ENCODE peak calls at places on chromosomes 1 and 21, in five cellular contexts. J is tibial nerve, U is SK-N-SH, Y is ovary, F is transverse colon. L is an unnamed sample. For H3K27me3, the result is how much of the 10 kb centered on the place peaks cover.

GRCh38 chr1:247812637-247813036 is 11.3 kb downstream of the OR14A16 start:
- DNase-seq in J (no peak), U (no peak), Y (no peak), F (no peak), L (no peak)

GRCh38 chr21:42535602-42536171 is 22.0 kb downstream of the SLC37A1 start:
- DNase-seq in J (no peak), U (no peak), Y (no peak), F (peak), L (no peak)

GRCh38 chr1:166283600-166283999 is 116.8 kb upstream of the FAM78B start:
- DNase-seq in J (no peak), U (no peak), Y (no peak), F (no peak), L (no peak)

GRCh38 chr1:57623039-57623790 is 199.4 kb upstream of the DAB1 start:
- DNase-seq in J (no peak), U (no peak), Y (peak), F (no peak), L (peak)

GRCh38 chr21:35658242-35658641 is 402.1 kb downstream of the SETD4 start:
- DNase-seq in J (no peak), U (no peak), Y (no peak), F (no peak), L (no peak)

GRCh38 chr1:69648486-69648885 is 80.8 kb downstream of the LRRC7 start:
- DNase-seq in J (no peak), U (no peak), Y (no peak), F (no peak), L (no peak)

GRCh38 chr1:90537606-90538362 is 179.3 kb downstream of the BARHL2 start:
- DNase-seq in J (no peak), U (no peak), Y (no peak), F (no peak), L (no peak)

GRCh38 chr1:109184657-109185056 is 29.1 kb upstream of the SARS1 start:
- DNase-seq in J (no peak), U (no peak), Y (no peak), F (no peak), L (peak)

GRCh38 chr1:38527373-38527966 is 332.1 kb downstream of the RRAGC start:
- DNase-seq in J (no peak), U (no peak), Y (no peak), F (peak), L (no peak)

GRCh38 chr1:100538935-100539835 is 1.2 kb downstream of the GPR88 start:
- DNase-seq in J (no peak), U (peak), Y (peak), F (no peak), L (peak)

GRCh38 chr1:211148371-211148770 is 14.4 kb upstream of the KCNH1 start:
- DNase-seq in J (no peak), U (no peak), Y (no peak), F (no peak), L (no peak)

GRCh38 chr1:222283147-222283768 is 264.6 kb downstream of the HHIPL2 start:
- DNase-seq in J (no peak), U (no peak), Y (peak), F (no peak), L (no peak)

GRCh38 chr1:209883341-209883971 is 54.6 kb upstream of the SYT14 start:
- DNase-seq in J (no peak), U (no peak), Y (no peak), F (no peak), L (no peak)

GRCh38 chr1:221316491-221317056 is 425.3 kb downstream of the DUSP10 start:
- DNase-seq in J (no peak), U (no peak), Y (no peak), F (no peak), L (no peak)

GRCh38 chr1:162145280-162145965 is 75.9 kb downstream of the NOS1AP start:
- DNase-seq in J (no peak), U (no peak), Y (no peak), F (no peak), L (no peak)

GRCh38 chr1:186670965-186671486 is 9.2 kb downstream of the PTGS2 start:
- DNase-seq in J (no peak), U (no peak), Y (no peak), F (no peak), L (no peak)

GRCh38 chr1:83555871-83556270 is 443.1 kb downstream of the TTLL7 start:
- DNase-seq in J (no peak), U (no peak), Y (no peak), F (no peak), L (no peak)

GRCh38 chr1:76862447-76862846 is 4.8 kb upstream of the ST6GALNAC5 start:
- DNase-seq in J (no peak), U (no peak), Y (no peak), F (no peak), L (no peak)

GRCh38 chr1:70420320-70420719 is 9.3 kb downstream of the CTH start:
- DNase-seq in J (no peak), U (no peak), Y (no peak), F (no peak), L (no peak)

GRCh38 chr21:46619846-46620245 is 15.0 kb upstream of the S100B start:
- DNase-seq in J (no peak), U (no peak), Y (no peak), F (no peak), L (no peak)

GRCh38 chr21:36516271-36516670 is 36.3 kb upstream of the CLDN14 start:
- DNase-seq in J (no peak), U (no peak), Y (no peak), F (no peak), L (no peak)

GRCh38 chr1:35533596-35533995 is 23.6 kb downstream of the KIAA0319L start:
- DNase-seq in J (no peak), U (no peak), Y (no peak), F (no peak), L (no peak)

GRCh38 chr1:221827307-221827642 is 85.4 kb upstream of the DUSP10 start:
- DNase-seq in J (no peak), U (no peak), Y (no peak), F (no peak), L (no peak)

GRCh38 chr1:16484931-16485330 is 29.2 kb downstream of the RNU1-1 start:
- DNase-seq in J (no peak), U (no peak), Y (no peak), F (no peak), L (no peak)

GRCh38 chr1:175188936-175189335 is 3.6 kb downstream of the KIAA0040 start:
- DNase-seq in J (no peak), U (no peak), Y (no peak), F (peak), L (no peak)

GRCh38 chr1:58620926-58621325 is 43.9 kb upstream of the TACSTD2 start:
- DNase-seq in J (no peak), U (no peak), Y (no peak), F (no peak), L (no peak)

GRCh38 chr1:88009916-88010315 is 674.2 kb upstream of the PKN2 start:
- DNase-seq in J (no peak), U (no peak), Y (no peak), F (no peak), L (no peak)

GRCh38 chr1:226097866-226098625 is 35.5 kb downstream of the H3-3A start:
- DNase-seq in J (no peak), U (no peak), Y (no peak), F (no peak), L (no peak)

GRCh38 chr1:3573499-3573898 is 37.8 kb downstream of the MEGF6 start:
- DNase-seq in J (no peak), U (peak), Y (no peak), F (no peak), L (no peak)

GRCh38 chr21:25710550-25710949 is 24.2 kb downstream of the ATP5PF start:
- DNase-seq in J (no peak), U (no peak), Y (no peak), F (no peak), L (no peak)

GRCh38 chr1:67528141-67528540 is 97.9 kb upstream of the SERBP1 start:
- DNase-seq in J (no peak), U (no peak), Y (no peak), F (no peak), L (no peak)

GRCh38 chr1:48047116-48047515 is 49.9 kb upstream of the TRABD2B start:
- DNase-seq in J (no peak), U (no peak), Y (no peak), F (no peak), L (no peak)

GRCh38 chr1:203325004-203325417 is 19.7 kb downstream of the BTG2 start:
- DNase-seq in J (no peak), U (no peak), Y (no peak), F (peak), L (peak)

GRCh38 chr1:243487649-243488227 is 231.9 kb downstream of the SDCCAG8 start:
- DNase-seq in J (no peak), U (no peak), Y (peak), F (no peak), L (peak)

GRCh38 chr1:64513557-64513956 is 43.6 kb downstream of the CACHD1 start:
- DNase-seq in J (no peak), U (no peak), Y (no peak), F (no peak), L (no peak)

GRCh38 chr1:208269338-208269666 is 25.1 kb upstream of the PLXNA2 start:
- DNase-seq in J (no peak), U (no peak), Y (no peak), F (no peak), L (no peak)
- H3K27me3 ChIP-seq in J (under half), U (under half), Y (under half), F (under half), L (under half)

DNA sequence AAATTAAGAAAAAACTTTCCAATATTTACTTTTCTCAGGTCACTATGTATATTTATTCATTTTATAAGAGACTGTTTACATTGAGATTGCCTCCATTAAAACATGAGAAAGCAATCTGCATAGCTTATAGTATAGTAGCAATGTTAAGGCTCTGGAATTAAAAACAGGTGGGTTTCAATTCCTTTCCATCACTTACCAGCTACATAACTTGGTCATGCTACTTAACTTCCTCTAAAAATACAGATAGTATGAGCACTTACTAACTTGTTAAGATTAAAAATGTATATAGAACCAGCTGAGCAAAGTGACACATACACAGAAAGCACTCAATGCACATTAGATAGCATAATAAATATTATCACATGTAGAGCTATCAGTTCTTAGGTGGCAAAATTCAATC is 76.6 kb downstream of the LYST start:
- DNase-seq in J (no peak), U (no peak), Y (no peak), F (no peak), L (no peak)
- TF ChIP-seq EP300 in J (no peak), U (no peak), Y (no peak), F (no peak), L (no peak)

GRCh38 chr1:172269084-172269483 is 151.4 kb upstream of the C1orf105 start:
- DNase-seq in J (no peak), U (no peak), Y (no peak), F (no peak), L (no peak)
- H3K27me3 ChIP-seq in J (under half), U (under half), Y (under half), F (under half), L (under half)

DNA sequence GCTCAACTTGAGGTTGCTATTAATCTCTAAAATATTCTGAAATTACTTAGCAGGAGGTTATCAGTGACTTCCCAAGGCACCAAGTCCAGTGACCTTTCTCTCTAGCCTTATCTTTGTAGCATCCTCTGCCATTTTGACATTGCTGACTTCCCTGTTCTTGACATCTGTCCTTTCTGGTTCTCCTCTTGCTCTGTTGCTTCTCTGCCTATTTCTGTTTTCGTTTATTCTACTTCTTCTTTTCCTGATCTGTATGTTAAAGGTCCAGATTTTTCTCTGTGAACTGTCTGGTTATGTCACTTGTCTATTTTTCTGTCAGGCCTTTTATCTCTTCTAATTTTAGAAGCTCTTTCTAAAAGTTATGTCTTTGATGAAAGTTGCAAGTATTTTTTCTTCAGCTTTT is 178.8 kb downstream of the VPS13D start:
- DNase-seq in J (no peak), U (no peak), Y (no peak), F (no peak), L (no peak)
- TF ChIP-seq EP300 in J (no peak), U (no peak), Y (no peak), F (no peak), L (no peak)

GRCh38 chr1:53734650-53735211 is 4.2 kb downstream of the GLIS1 start:
- DNase-seq in J (no peak), U (no peak), Y (no peak), F (no peak), L (no peak)

GRCh38 chr1:53735261-53735660 is 3.7 kb downstream of the GLIS1 start:
- DNase-seq in J (no peak), U (no peak), Y (no peak), F (no peak), L (no peak)

GRCh38 chr1:53737648-53738204 is 1.2 kb downstream of the GLIS1 start:
- DNase-seq in J (no peak), U (peak), Y (no peak), F (no peak), L (no peak)

GRCh38 chr1:53735681-53736080 is 3.3 kb downstream of the GLIS1 start:
- DNase-seq in J (no peak), U (no peak), Y (no peak), F (no peak), L (no peak)

GRCh38 chr1:53736290-53736689 is 2.7 kb downstream of the GLIS1 start:
- DNase-seq in J (no peak), U (no peak), Y (no peak), F (no peak), L (no peak)
- H3K27me3 ChIP-seq in J (under half), U (under half), Y (under half), F (half or more), L (under half)

DNA sequence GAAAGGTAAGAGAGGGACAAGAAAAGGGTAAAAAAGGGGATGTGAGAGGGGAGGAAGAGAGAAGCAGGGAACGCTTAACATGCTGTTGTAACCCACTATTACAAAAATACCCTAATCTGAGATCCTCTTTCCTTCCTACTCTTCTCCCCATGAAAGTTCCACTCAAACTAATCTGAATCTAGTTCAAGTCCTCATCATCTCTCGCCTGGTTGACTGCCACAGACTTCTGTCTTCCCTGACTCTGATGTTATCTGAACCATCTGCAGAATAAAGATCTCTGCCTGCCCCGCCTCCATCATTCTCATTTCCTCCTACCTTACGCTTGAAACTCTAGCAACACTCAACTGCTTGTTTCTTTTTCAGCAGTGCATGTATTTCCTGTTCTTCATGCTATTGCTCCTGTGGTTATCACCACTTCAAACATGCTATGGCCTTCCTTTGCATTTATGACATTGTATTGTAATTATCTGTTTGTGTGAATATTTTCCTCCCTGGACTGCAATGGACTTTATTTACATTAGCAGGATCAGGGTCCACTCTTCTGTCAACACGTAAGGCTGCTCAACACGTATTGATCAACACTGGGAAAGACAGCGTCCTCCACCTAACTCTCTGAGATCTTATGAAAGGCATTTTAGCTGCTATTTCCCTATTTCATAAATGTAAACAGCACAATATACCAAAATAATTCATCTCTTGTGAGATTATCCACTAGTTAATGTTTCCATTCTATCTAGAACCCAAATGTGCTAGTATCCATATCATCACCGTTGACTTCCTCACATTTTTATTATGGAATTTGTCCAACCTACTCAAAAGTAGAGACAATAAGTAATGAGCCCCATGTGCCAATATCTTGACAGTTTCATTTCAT is 215.5 kb upstream of the USP25 start:
- DNase-seq in J (no peak), U (no peak), Y (no peak), F (peak), L (no peak)
- TF ChIP-seq EP300 in J (no peak), U (no peak), Y (no peak), F (no peak), L (no peak)

GRCh38 chr1:228465134-228465533 is 22.0 kb upstream of the RNF187 start:
- DNase-seq in J (no peak), U (no peak), Y (no peak), F (no peak), L (no peak)

GRCh38 chr1:228464487-228464983 is 22.6 kb upstream of the RNF187 start:
- DNase-seq in J (no peak), U (peak), Y (peak), F (peak), L (peak)

GRCh38 chr1:228463009-228463558 is 24.1 kb upstream of the RNF187 start:
- DNase-seq in J (no peak), U (no peak), Y (no peak), F (no peak), L (no peak)

GRCh38 chr1:228463559-228464455 is 23.4 kb upstream of the RNF187 start:
- DNase-seq in J (no peak), U (peak), Y (no peak), F (peak), L (peak)

GRCh38 chr1:228465571-228466146 is 21.5 kb upstream of the RNF187 start:
- DNase-seq in J (no peak), U (no peak), Y (no peak), F (no peak), L (no peak)
- H3K27me3 ChIP-seq in J (under half), U (under half), Y (under half), F (half or more), L (under half)

DNA sequence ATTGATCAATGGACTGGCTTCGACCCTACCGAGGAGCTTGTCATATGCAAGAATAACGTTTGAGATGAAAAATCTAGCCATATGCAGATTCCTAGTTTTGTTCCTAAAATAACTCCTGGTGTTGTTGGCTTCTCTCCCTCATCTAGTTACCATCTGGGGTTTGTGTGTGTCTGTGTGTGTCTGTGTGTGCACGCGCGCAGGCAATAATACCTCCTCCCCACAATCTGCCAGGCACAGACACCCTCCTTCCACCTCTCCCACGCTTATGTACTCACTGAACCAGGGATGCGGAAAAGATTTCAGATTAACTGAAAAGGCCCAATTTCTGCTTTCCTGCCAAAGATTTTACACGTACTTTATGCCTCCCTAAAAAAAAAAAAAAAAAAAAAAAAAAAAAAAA is 452.6 kb downstream of the NUF2 start:
- DNase-seq in J (no peak), U (no peak), Y (no peak), F (no peak), L (no peak)
- TF ChIP-seq EP300 in J (no peak), U (no peak), Y (no peak), F (no peak), L (no peak)

DNA sequence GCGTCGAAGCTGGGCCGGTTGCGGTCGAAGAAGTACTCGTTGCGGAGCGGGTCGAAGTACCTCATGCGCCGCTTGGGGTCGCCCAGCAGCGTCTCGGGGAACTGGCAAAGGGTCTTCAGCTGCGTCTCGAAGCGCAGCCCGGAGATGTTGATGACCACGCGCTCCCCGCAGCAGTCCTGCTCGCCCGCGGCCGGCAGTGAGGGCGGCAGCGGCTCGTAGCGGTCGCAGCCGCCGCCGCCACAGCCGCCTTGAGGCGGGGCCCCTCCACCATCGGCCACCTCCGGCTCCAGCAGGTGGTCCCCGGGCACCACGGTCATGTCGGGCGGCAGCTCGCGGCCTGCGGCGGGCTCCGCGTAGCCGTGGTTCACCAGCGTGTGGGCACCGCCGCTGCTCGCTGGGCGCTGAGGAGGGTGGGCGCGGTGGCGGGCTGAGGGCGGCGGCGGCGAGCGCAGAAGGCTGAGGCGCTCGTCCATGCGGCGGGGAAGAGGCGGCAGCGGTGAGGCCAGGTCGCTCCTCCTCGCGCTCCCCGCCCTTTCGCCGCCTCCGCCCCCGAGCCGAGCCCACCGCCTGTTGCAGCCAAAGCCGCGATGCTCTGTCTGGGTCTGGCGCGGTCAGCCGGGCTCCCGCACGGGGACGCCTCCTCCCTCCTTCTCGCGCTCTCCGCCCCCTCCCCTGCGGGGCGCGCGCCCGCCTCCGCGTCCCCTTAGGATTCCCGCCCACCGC is at the start of gene KCNA3:
- DNase-seq in J (no peak), U (peak), Y (peak), F (peak), L (peak)
- H3K27me3 ChIP-seq in J (under half), U (half or more), Y (under half), F (half or more), L (under half)